ENCODE peak calls at places on chromosomes 11 and 22, in eight cellular contexts. One of them, this sample, is unnamed.

GRCh38 chr22:39859903-39860588 is 33.5 kb downstream of the ENTHD1 start:
- DNase-seq in kidney: no peak
- DNase-seq in right lobe of liver: no peak
- DNase-seq in GM12878: peak; percentile 73
- DNase-seq in transverse colon: no peak
- DNase-seq in CD8-positive, alpha-beta T cell: no peak
- DNase-seq in GM12864: peak; percentile 48
- DNase-seq in astrocyte of the cerebellum: no peak
- DNase-seq in this sample: no peak

GRCh38 chr11:66317322-66317765 is 500 bp upstream of the CD248 start:
- DNase-seq in right lobe of liver: no peak
- DNase-seq in GM12878: no peak
- DNase-seq in astrocyte of the cerebellum: no peak
- DNase-seq in kidney: peak; percentile 84
- DNase-seq in transverse colon: no peak
- DNase-seq in CD8-positive, alpha-beta T cell: peak; percentile 49
- DNase-seq in GM12864: no peak
- DNase-seq in this sample: peak; percentile 78

GRCh38 chr22:49624421-49625177 is 203.1 kb downstream of the BRD1 start:
- DNase-seq in right lobe of liver: peak; percentile 22
- DNase-seq in CD8-positive, alpha-beta T cell: no peak
- DNase-seq in transverse colon: no peak
- DNase-seq in GM12878: no peak
- DNase-seq in GM12864: no peak
- DNase-seq in astrocyte of the cerebellum: no peak
- DNase-seq in kidney: peak; percentile 52
- DNase-seq in this sample: no peak

GRCh38 chr11:95522871-95523270 is 266.7 kb downstream of the FAM76B start:
- DNase-seq in astrocyte of the cerebellum: no peak
- DNase-seq in transverse colon: no peak
- DNase-seq in right lobe of liver: no peak
- DNase-seq in kidney: no peak
- DNase-seq in GM12864: no peak
- DNase-seq in CD8-positive, alpha-beta T cell: no peak
- DNase-seq in GM12878: no peak
- DNase-seq in this sample: no peak

GRCh38 chr11:1640076-1640946 is 10.7 kb downstream of the KRTAP5-5 start:
- DNase-seq in right lobe of liver: peak; percentile 68
- DNase-seq in astrocyte of the cerebellum: no peak
- DNase-seq in CD8-positive, alpha-beta T cell: peak; percentile 10
- DNase-seq in GM12878: no peak
- DNase-seq in transverse colon: peak; percentile 38
- DNase-seq in kidney: peak; percentile 71
- DNase-seq in GM12864: no peak
- DNase-seq in this sample: peak; percentile 9

GRCh38 chr11:1222491-1223345 is at the start of gene MUC5B:
- DNase-seq in GM12878: no peak
- DNase-seq in transverse colon: peak; percentile 86
- DNase-seq in astrocyte of the cerebellum: no peak
- DNase-seq in CD8-positive, alpha-beta T cell: no peak
- DNase-seq in kidney: peak; percentile 64
- DNase-seq in GM12864: no peak
- DNase-seq in right lobe of liver: peak; percentile 64
- DNase-seq in this sample: no peak

GRCh38 chr22:44220727-44221680 is 40.3 kb downstream of the PARVG start:
- DNase-seq in kidney: no peak
- DNase-seq in astrocyte of the cerebellum: no peak
- DNase-seq in GM12864: no peak
- DNase-seq in transverse colon: no peak
- DNase-seq in right lobe of liver: no peak
- DNase-seq in CD8-positive, alpha-beta T cell: no peak
- DNase-seq in GM12878: no peak
- DNase-seq in this sample: no peak

GRCh38 chr22:27094633-27095308 is 437.4 kb downstream of the MIAT start:
- DNase-seq in GM12864: no peak
- DNase-seq in astrocyte of the cerebellum: peak; percentile 80
- DNase-seq in right lobe of liver: no peak
- DNase-seq in GM12878: no peak
- DNase-seq in CD8-positive, alpha-beta T cell: no peak
- DNase-seq in transverse colon: no peak
- DNase-seq in kidney: no peak
- DNase-seq in this sample: no peak

GRCh38 chr22:35544189-35544588 is 3.6 kb downstream of the RASD2 start:
- DNase-seq in transverse colon: no peak
- DNase-seq in right lobe of liver: no peak
- DNase-seq in CD8-positive, alpha-beta T cell: no peak
- DNase-seq in GM12878: no peak
- DNase-seq in GM12864: no peak
- DNase-seq in kidney: no peak
- DNase-seq in astrocyte of the cerebellum: no peak
- DNase-seq in this sample: no peak

GRCh38 chr22:35543702-35544101 is 3.1 kb downstream of the RASD2 start:
- DNase-seq in right lobe of liver: no peak
- DNase-seq in CD8-positive, alpha-beta T cell: no peak
- DNase-seq in kidney: no peak
- DNase-seq in transverse colon: no peak
- DNase-seq in GM12878: no peak
- DNase-seq in GM12864: no peak
- DNase-seq in astrocyte of the cerebellum: no peak
- DNase-seq in this sample: no peak

GRCh38 chr22:35542157-35542971 is 1.7 kb downstream of the RASD2 start:
- DNase-seq in astrocyte of the cerebellum: no peak
- DNase-seq in transverse colon: no peak
- DNase-seq in CD8-positive, alpha-beta T cell: no peak
- DNase-seq in right lobe of liver: no peak
- DNase-seq in GM12864: no peak
- DNase-seq in GM12878: no peak
- DNase-seq in kidney: no peak
- DNase-seq in this sample: no peak

GRCh38 chr22:35541254-35541748 is 670 bp downstream of the RASD2 start:
- DNase-seq in GM12878: no peak
- DNase-seq in CD8-positive, alpha-beta T cell: no peak
- DNase-seq in GM12864: no peak
- DNase-seq in transverse colon: peak; percentile 46
- DNase-seq in right lobe of liver: no peak
- DNase-seq in kidney: no peak
- DNase-seq in astrocyte of the cerebellum: no peak
- DNase-seq in this sample: no peak

GRCh38 chr22:35542972-35543516 is 2.4 kb downstream of the RASD2 start:
- DNase-seq in transverse colon: no peak
- DNase-seq in kidney: no peak
- DNase-seq in astrocyte of the cerebellum: no peak
- DNase-seq in right lobe of liver: no peak
- DNase-seq in GM12864: no peak
- DNase-seq in CD8-positive, alpha-beta T cell: no peak
- DNase-seq in GM12878: no peak
- DNase-seq in this sample: no peak
- H3K4me3 ChIP-seq in transverse colon: no peak overlapping the region
- H3K4me3 ChIP-seq in kidney: no peak overlapping the region
- H3K4me3 ChIP-seq in astrocyte of the cerebellum: no peak overlapping the region
- H3K4me3 ChIP-seq in right lobe of liver: no peak overlapping the region
- H3K4me3 ChIP-seq in GM12864: no peak overlapping the region
- H3K4me3 ChIP-seq in CD8-positive, alpha-beta T cell: no peak overlapping the region
- H3K4me3 ChIP-seq in GM12878: no peak overlapping the region
- H3K4me3 ChIP-seq in this sample: no peak overlapping the region

GRCh38 chr11:124875401-124875800 is 10.2 kb downstream of the ROBO3 start:
- DNase-seq in kidney: no peak
- DNase-seq in right lobe of liver: no peak
- DNase-seq in transverse colon: no peak
- DNase-seq in GM12864: no peak
- DNase-seq in CD8-positive, alpha-beta T cell: no peak
- DNase-seq in astrocyte of the cerebellum: no peak
- DNase-seq in GM12878: no peak
- DNase-seq in this sample: no peak
- H3K4me3 ChIP-seq in kidney: peak overlapping the region; percentile 73
- H3K4me3 ChIP-seq in right lobe of liver: no peak overlapping the region
- H3K4me3 ChIP-seq in transverse colon: no peak overlapping the region
- H3K4me3 ChIP-seq in GM12864: no peak overlapping the region
- H3K4me3 ChIP-seq in CD8-positive, alpha-beta T cell: no peak overlapping the region
- H3K4me3 ChIP-seq in astrocyte of the cerebellum: peak overlapping the region; percentile 56
- H3K4me3 ChIP-seq in GM12878: no peak overlapping the region
- H3K4me3 ChIP-seq in this sample: no peak overlapping the region

DNA sequence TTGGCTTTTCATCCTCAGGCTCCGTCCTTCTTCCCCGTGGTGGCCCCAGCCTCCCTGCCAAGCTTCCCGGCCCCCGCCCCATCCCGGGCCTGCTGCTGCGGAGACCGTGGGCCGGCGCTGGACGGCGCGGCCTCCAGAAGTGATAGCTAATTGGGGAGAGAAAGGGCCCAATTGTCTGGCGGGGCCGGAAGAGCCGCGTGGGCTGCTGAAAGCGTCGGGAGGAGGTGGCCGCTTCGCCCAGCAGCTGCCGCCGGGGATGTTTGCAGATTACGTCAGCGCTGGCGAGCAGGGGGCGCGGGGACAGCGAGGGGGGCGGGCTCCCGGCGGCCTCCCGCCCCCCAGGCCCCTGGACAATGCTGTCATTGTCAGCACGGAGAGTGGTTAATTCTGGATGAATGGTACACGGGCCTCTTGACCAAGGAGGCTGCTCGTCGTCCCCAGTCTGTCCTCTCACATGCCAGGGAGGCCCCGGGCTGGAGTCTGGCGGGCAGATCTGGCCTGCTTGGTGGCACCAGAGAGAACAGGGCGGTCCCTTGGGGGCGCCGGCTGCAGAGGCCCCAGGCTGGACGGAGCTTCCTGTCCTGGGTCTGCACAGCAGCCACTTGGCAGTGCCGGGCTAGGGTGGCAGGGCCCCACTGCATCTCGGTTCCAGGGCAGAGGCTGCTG is 1.6 kb downstream of the SMIM38 start:
- DNase-seq in kidney: no peak
- DNase-seq in CD8-positive, alpha-beta T cell: no peak
- DNase-seq in GM12864: no peak
- DNase-seq in right lobe of liver: no peak
- DNase-seq in astrocyte of the cerebellum: no peak
- DNase-seq in GM12878: no peak
- DNase-seq in transverse colon: no peak
- DNase-seq in this sample: peak; percentile 9
- H3K4me3 ChIP-seq in kidney: no peak overlapping the region
- H3K4me3 ChIP-seq in CD8-positive, alpha-beta T cell: no peak overlapping the region
- H3K4me3 ChIP-seq in GM12864: peak overlapping the region; percentile 55
- H3K4me3 ChIP-seq in right lobe of liver: no peak overlapping the region
- H3K4me3 ChIP-seq in astrocyte of the cerebellum: no peak overlapping the region
- H3K4me3 ChIP-seq in GM12878: peak overlapping the region; percentile 57
- H3K4me3 ChIP-seq in transverse colon: peak overlapping the region; percentile 10
- H3K4me3 ChIP-seq in this sample: no peak overlapping the region

GRCh38 chr11:134270250-134270714 is 5.9 kb upstream of the GLB1L3 start:
- DNase-seq in CD8-positive, alpha-beta T cell: no peak
- DNase-seq in transverse colon: no peak
- DNase-seq in GM12878: no peak
- DNase-seq in right lobe of liver: no peak
- DNase-seq in kidney: no peak
- DNase-seq in GM12864: no peak
- DNase-seq in astrocyte of the cerebellum: no peak
- DNase-seq in this sample: no peak
- H3K4me3 ChIP-seq in CD8-positive, alpha-beta T cell: no peak overlapping the region
- H3K4me3 ChIP-seq in transverse colon: no peak overlapping the region
- H3K4me3 ChIP-seq in GM12878: no peak overlapping the region
- H3K4me3 ChIP-seq in right lobe of liver: no peak overlapping the region
- H3K4me3 ChIP-seq in kidney: no peak overlapping the region
- H3K4me3 ChIP-seq in GM12864: no peak overlapping the region
- H3K4me3 ChIP-seq in astrocyte of the cerebellum: no peak overlapping the region
- H3K4me3 ChIP-seq in this sample: no peak overlapping the region

GRCh38 chr11:64247729-64248531 is 1.2 kb upstream of the PPP1R14B start:
- DNase-seq in GM12864: no peak
- DNase-seq in kidney: no peak
- DNase-seq in transverse colon: peak; percentile 29
- DNase-seq in right lobe of liver: no peak
- DNase-seq in CD8-positive, alpha-beta T cell: no peak
- DNase-seq in GM12878: no peak
- DNase-seq in astrocyte of the cerebellum: no peak
- DNase-seq in this sample: no peak
- H3K4me3 ChIP-seq in GM12864: peak overlapping the region; percentile 61
- H3K4me3 ChIP-seq in kidney: peak overlapping the region; percentile 97
- H3K4me3 ChIP-seq in transverse colon: peak overlapping the region; percentile 66
- H3K4me3 ChIP-seq in right lobe of liver: peak overlapping the region; percentile 76
- H3K4me3 ChIP-seq in CD8-positive, alpha-beta T cell: peak overlapping the region; percentile 98
- H3K4me3 ChIP-seq in GM12878: peak overlapping the region; percentile 81
- H3K4me3 ChIP-seq in astrocyte of the cerebellum: peak overlapping the region; percentile 65
- H3K4me3 ChIP-seq in this sample: no peak overlapping the region

DNA sequence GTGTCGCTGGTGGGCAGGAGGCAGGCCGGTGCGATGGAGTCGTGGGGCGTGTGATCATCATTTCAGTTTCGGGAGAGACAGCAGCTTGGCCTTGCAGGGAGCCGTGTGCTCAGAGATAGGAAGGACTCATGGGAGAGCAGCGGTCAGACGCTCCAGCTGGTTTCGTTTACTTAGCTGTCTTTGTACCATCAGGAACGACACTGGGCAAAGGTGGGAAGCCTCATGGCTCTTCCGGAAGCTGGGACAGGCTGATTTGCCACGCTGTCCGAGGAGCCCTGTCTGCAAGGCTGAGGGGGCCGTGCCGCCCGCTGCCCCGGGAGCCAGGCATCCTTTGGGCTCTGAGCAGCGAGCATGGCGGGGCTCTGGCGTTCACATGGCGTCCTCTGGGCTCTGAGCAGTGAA is 32.7 kb downstream of the GRAMD4 start:
- DNase-seq in GM12864: no peak
- DNase-seq in transverse colon: no peak
- DNase-seq in right lobe of liver: no peak
- DNase-seq in kidney: no peak
- DNase-seq in astrocyte of the cerebellum: no peak
- DNase-seq in GM12878: no peak
- DNase-seq in CD8-positive, alpha-beta T cell: no peak
- DNase-seq in this sample: no peak
- H3K4me3 ChIP-seq in GM12864: no peak overlapping the region
- H3K4me3 ChIP-seq in transverse colon: no peak overlapping the region
- H3K4me3 ChIP-seq in right lobe of liver: peak overlapping the region; percentile 2
- H3K4me3 ChIP-seq in kidney: no peak overlapping the region
- H3K4me3 ChIP-seq in astrocyte of the cerebellum: no peak overlapping the region
- H3K4me3 ChIP-seq in GM12878: no peak overlapping the region
- H3K4me3 ChIP-seq in CD8-positive, alpha-beta T cell: no peak overlapping the region
- H3K4me3 ChIP-seq in this sample: no peak overlapping the region

DNA sequence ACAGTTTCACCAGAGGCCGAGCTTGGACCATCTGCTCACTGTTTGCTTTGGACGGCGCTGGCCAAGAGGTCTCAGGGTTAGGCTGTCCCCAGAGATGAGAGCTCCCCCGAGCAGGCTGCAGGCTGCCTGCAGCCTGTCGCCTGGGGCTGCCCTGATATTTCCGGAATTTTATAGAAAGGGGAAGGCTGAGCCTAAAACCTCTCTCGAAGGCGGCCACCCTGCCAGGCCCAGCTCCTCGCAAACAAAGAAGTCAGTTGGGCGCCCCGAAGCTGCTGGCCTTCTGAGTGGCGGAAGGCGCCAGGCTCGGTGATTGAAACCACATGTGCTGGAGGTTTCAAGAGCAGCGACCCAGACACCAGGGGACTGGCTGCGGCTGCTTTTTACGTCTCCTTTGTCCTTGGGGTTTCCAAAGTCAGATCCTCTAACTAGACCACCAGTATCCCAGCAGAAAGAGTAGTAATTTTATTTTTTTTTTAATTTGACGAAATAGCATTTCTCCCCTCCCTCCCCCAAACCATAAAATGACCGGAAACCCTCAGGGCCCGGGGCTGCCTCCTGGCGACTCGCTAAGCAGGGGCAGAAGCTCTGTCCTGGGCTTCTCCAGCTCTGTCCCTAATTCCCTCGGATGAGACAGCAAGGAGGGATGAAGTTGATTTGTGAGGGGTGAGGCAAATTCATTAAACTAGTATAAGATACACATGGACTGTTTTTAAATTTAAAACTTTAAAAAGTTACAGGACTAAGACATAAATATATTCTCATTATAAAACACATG is 57.4 kb downstream of the CLMP start:
- DNase-seq in GM12878: no peak
- DNase-seq in GM12864: no peak
- DNase-seq in right lobe of liver: peak; percentile 56
- DNase-seq in astrocyte of the cerebellum: peak; percentile 67
- DNase-seq in kidney: peak; percentile 97
- DNase-seq in transverse colon: peak; percentile 54
- DNase-seq in CD8-positive, alpha-beta T cell: no peak
- DNase-seq in this sample: no peak
- H3K4me3 ChIP-seq in GM12878: no peak overlapping the region
- H3K4me3 ChIP-seq in GM12864: no peak overlapping the region
- H3K4me3 ChIP-seq in right lobe of liver: no peak overlapping the region
- H3K4me3 ChIP-seq in astrocyte of the cerebellum: no peak overlapping the region
- H3K4me3 ChIP-seq in kidney: no peak overlapping the region
- H3K4me3 ChIP-seq in transverse colon: no peak overlapping the region
- H3K4me3 ChIP-seq in CD8-positive, alpha-beta T cell: no peak overlapping the region
- H3K4me3 ChIP-seq in this sample: no peak overlapping the region

This sample was measured in CD8-positive, alpha-beta memory T cell.